ENCODE peak calls at places on chromosomes 13 and 19, in five cellular contexts. P, R, G, Y and L are unnamed samples.

GRCh38 chr13:109096101-109096500 is 466.7 kb downstream of the MYO16 start:
- DNase-seq in P (no peak), G (no peak), Y (no peak), R (no peak), L (no peak)

GRCh38 chr19:54430306-54431254 is 15.3 kb downstream of the TTYH1 start:
- DNase-seq in Y (no peak), P (no peak), G (no peak), R (peak), L (peak)

GRCh38 chr19:11560404-11560988 is 1.5 kb upstream of the ELOF1 start:
- DNase-seq in P (peak), G (peak), Y (no peak), R (peak), L (peak)

GRCh38 chr19:35222373-35223005 is 6.0 kb downstream of the FAM187B start:
- DNase-seq in Y (no peak), P (no peak), G (no peak), R (no peak), L (no peak)

GRCh38 chr13:24203726-24204295 is 43.3 kb downstream of the SPATA13 start:
- DNase-seq in R (no peak), G (no peak), Y (no peak), P (no peak), L (no peak)

GRCh38 chr13:28820099-28821051 is at the start of gene MTUS2:
- DNase-seq in R (no peak), Y (no peak), P (no peak), G (no peak), L (peak)

GRCh38 chr19:6060600-6061391 is 49.5 kb downstream of the RFX2 start:
- DNase-seq in Y (no peak), P (no peak), G (no peak), R (no peak), L (peak)

GRCh38 chr19:43439183-43440063 is 24.7 kb downstream of the TEX101 start:
- DNase-seq in P (no peak), R (peak), G (peak), Y (no peak), L (no peak)

GRCh38 chr19:34173145-34173956 is 1.0 kb downstream of the LSM14A start:
- DNase-seq in Y (peak), G (peak), P (no peak), R (peak), L (peak)

GRCh38 chr13:72696590-72696989 is 30.8 kb downstream of the MZT1 start:
- DNase-seq in G (no peak), R (peak), P (no peak), Y (no peak), L (no peak)

GRCh38 chr13:28421674-28422410 is 73.1 kb downstream of the FLT1 start:
- DNase-seq in R (no peak), P (no peak), Y (no peak), G (no peak), L (no peak)

GRCh38 chr19:40702337-40703012 is 12.0 kb upstream of the NUMBL start:
- DNase-seq in P (no peak), R (peak), G (peak), Y (no peak), L (peak)

GRCh38 chr13:40438999-40439797 is 227.2 kb downstream of the FOXO1 start:
- DNase-seq in Y (no peak), G (no peak), P (no peak), R (no peak), L (no peak)

GRCh38 chr19:45113628-45114027 is 20.6 kb downstream of the PPP1R37 start:
- DNase-seq in R (no peak), P (no peak), Y (no peak), G (peak), L (no peak)

GRCh38 chr13:106373304-106373988 is 162.0 kb downstream of the EFNB2 start:
- DNase-seq in R (no peak), P (no peak), Y (no peak), G (no peak), L (no peak)

GRCh38 chr19:29687897-29688728 is 22.9 kb downstream of the PLEKHF1 start:
- DNase-seq in P (no peak), G (no peak), Y (no peak), R (peak), L (peak)

GRCh38 chr19:35742121-35742724 is at the start of gene IGFLR1:
- DNase-seq in G (no peak), P (peak), Y (no peak), R (no peak), L (no peak)

GRCh38 chr13:114152285-114152645 is 19.8 kb upstream of the RASA3 start:
- DNase-seq in R (no peak), P (no peak), Y (no peak), G (no peak), L (no peak)

GRCh38 chr13:37695200-37695599 is 96.6 kb upstream of the POSTN start:
- DNase-seq in R (no peak), P (no peak), Y (no peak), G (no peak), L (no peak)

GRCh38 chr13:109869312-109870237 is 83.2 kb upstream of the IRS2 start:
- DNase-seq in R (peak), G (no peak), Y (no peak), P (no peak), L (no peak)

GRCh38 chr13:97125810-97126738 is 96.1 kb upstream of the MBNL2 start:
- DNase-seq in P (peak), R (no peak), Y (no peak), G (no peak), L (no peak)

GRCh38 chr19:53969366-53969765 is 6.6 kb downstream of the CACNG8 start:
- DNase-seq in P (no peak), G (no peak), Y (no peak), R (no peak), L (no peak)

GRCh38 chr19:35350591-35350990 is 2.9 kb downstream of the FFAR1 start:
- DNase-seq in G (no peak), R (no peak), Y (no peak), P (no peak), L (no peak)

GRCh38 chr13:98466634-98467236 is 110.2 kb downstream of the STK24 start:
- DNase-seq in G (peak), R (peak), P (no peak), Y (no peak), L (peak)

DNA sequence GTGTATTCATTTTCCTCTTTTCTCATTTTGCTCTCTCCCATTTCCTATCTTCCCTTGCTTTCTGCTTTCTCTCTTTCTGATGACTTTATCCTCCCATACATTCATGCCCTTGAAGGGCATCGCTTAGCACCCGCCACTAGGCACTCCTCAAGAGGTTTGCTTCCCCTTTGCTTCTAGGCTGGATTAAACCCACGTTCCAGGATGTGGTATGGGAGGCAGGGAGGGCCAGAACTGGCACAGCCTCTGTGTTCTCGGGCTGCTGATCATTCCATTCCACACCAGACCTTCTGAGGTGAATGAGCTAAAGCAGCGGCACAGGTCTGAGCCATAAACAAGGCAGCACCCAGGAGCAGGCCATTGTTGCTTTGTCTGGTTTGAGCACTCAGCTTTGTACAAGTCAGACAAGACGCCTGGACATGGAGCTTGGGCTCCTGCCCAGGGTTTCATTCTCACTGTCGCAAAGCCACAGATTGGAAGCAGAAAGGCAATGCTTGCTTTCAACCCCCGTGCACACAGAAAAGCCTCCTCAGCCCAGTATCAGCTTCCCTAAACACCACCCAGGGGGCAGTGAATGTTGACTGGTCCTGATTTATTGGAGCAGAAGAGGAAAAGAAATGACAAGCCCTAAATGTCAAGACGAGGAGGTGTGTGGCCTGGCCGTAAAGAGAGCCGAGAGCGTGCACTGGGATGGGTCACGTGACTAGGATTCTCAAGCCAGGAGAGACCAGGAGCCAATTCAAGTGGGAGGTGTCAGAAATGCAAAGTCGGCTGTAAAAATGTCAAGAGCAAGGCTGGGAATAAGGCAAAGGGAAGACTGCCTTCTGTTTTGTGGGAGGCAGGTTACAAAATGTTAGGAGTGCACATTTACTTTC is 218.0 kb upstream of the SERP2 start:
- DNase-seq in Y (no peak), G (no peak), R (no peak), P (no peak), L (peak)
- TF ChIP-seq HDAC2 in Y (no peak), G (no peak), R (no peak), P (no peak), L (no peak)

GRCh38 chr13:33554919-33555791 is 262.8 kb upstream of the RFC3 start:
- DNase-seq in P (no peak), R (no peak), Y (no peak), G (no peak), L (no peak)

GRCh38 chr13:33547035-33547434 is 261.5 kb upstream of the STARD13 start:
- DNase-seq in R (no peak), Y (no peak), G (no peak), P (no peak), L (no peak)

GRCh38 chr13:33548065-33548464 is 262.5 kb upstream of the STARD13 start:
- DNase-seq in P (no peak), Y (no peak), G (no peak), R (no peak), L (no peak)

GRCh38 chr13:33545492-33545891 is 259.9 kb upstream of the STARD13 start:
- DNase-seq in P (no peak), Y (no peak), G (no peak), R (no peak), L (no peak)

GRCh38 chr13:33550885-33551284 is 265.3 kb upstream of the STARD13 start:
- DNase-seq in P (no peak), Y (no peak), R (no peak), G (no peak), L (no peak)
- TF ChIP-seq HDAC2 in P (no peak), Y (no peak), R (no peak), G (no peak), L (no peak)

GRCh38 chr13:30622551-30622950 is 4.8 kb downstream of the USPL1 start:
- DNase-seq in P (no peak), Y (no peak), R (no peak), G (no peak), L (no peak)

GRCh38 chr13:30618938-30619289 is 1.2 kb downstream of the USPL1 start:
- DNase-seq in P (no peak), Y (no peak), R (no peak), G (no peak), L (no peak)

GRCh38 chr13:30619731-30620130 is 2.0 kb downstream of the USPL1 start:
- DNase-seq in R (no peak), Y (no peak), P (no peak), G (peak), L (no peak)

GRCh38 chr13:30618186-30618937 is 642 bp downstream of the USPL1 start:
- DNase-seq in R (no peak), G (peak), Y (no peak), P (no peak), L (peak)

DNA sequence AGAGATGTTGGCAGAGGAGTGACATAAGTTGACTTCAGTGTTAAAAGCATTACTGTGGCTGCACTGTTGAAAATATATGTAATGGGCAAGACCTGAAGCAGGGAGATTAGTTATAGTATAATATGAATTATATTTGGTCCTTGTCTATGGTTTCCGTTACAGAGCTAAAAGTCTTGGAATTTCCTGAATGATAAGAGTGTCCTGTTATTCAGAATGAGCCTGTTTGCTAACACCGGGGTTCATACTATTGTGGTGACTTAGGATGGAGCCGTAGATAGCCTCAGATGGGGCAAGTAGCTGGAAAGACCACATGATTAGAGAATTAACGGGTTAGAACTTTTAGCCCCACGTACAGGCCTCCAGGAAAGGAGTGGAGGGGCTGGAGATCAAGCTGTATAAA is 5.7 kb downstream of the USPL1 start:
- DNase-seq in P (no peak), R (no peak), Y (no peak), G (no peak), L (no peak)
- TF ChIP-seq HDAC2 in P (no peak), R (no peak), Y (no peak), G (no peak), L (no peak)

GRCh38 chr19:17209126-17210036 is 5.8 kb upstream of the USE1 start:
- DNase-seq in G (no peak), Y (peak), R (peak), P (no peak), L (peak)
- TF ChIP-seq HDAC2 in G (no peak), Y (no peak), R (no peak), P (no peak), L (no peak)

GRCh38 chr19:2462635-2463421 is 6.1 kb upstream of the LMNB2 start:
- DNase-seq in G (peak), R (peak), Y (peak), P (no peak), L (no peak)
- TF ChIP-seq HDAC2 in G (peak), R (no peak), Y (peak), P (no peak), L (no peak)

GRCh38 chr19:15372891-15373301 is 6.7 kb downstream of the AKAP8 start:
- DNase-seq in P (no peak), R (no peak), G (no peak), Y (no peak), L (no peak)
- TF ChIP-seq HDAC2 in P (no peak), R (no peak), G (no peak), Y (no peak), L (no peak)

DNA sequence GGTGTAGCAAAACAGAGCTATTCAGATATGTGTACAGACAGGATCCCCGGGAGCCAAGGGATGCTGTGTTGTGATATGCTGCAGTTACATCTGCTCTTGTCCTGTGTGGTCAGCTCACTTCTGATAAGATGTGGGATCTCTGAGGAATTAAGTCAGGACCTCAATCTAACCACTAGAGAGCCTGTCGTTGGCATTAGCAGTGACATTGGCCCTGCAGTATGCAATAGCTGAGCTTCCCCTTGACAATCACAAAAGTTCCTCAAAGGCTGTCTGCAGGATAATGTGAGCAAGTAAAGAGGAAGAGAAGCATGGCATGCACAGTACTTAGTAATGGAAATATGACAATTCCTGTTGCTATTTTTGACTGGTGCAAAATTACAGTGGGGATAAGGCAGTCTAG is 203.4 kb upstream of the MIR17HG start:
- DNase-seq in R (no peak), G (no peak), P (no peak), Y (no peak), L (no peak)
- TF ChIP-seq HDAC2 in R (no peak), G (no peak), P (no peak), Y (no peak), L (no peak)

GRCh38 chr13:52165410-52165809 is 6.0 kb upstream of the NEK3 start:
- DNase-seq in R (no peak), Y (no peak), P (no peak), G (no peak), L (no peak)

GRCh38 chr13:52164989-52165388 is 5.6 kb upstream of the NEK3 start:
- DNase-seq in P (no peak), Y (no peak), G (no peak), R (no peak), L (no peak)

GRCh38 chr13:52161193-52161646 is 1.8 kb upstream of the NEK3 start:
- DNase-seq in Y (no peak), P (no peak), R (no peak), G (peak), L (no peak)

GRCh38 chr13:52160053-52160452 is 656 bp upstream of the NEK3 start:
- DNase-seq in G (no peak), Y (no peak), R (no peak), P (no peak), L (no peak)

GRCh38 chr13:52162279-52163101 is 3.1 kb upstream of the NEK3 start:
- DNase-seq in Y (no peak), R (no peak), G (peak), P (no peak), L (no peak)
- TF ChIP-seq HDAC2 in Y (no peak), R (no peak), G (peak), P (no peak), L (no peak)

DNA sequence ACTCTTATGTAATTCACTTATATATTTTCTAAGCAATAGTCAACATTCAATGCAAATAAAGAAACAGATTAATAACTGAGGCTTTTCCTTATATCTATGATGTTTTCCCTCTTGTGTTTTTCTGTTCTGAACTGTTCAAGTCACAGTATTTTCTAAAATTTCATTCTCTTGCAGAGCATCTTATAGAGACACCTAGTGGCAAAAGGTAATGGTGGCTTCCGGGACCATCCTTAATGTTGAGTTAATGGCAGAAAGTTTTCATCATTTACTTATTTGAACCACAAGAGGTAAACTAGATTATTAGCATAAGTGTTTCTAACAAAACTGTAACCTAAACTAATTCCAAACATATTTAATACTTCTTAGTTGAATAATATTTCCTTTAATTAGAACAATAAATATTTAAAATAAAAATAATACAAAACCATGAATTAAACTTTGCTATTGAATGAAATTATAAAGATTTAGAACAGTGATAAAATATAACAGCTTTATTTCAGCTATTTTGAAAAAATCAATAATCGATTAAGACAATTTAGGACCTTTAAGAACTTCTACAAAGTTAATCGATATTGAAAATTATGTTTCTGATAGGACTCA is 1.7 kb upstream of the SLITRK5 start:
- DNase-seq in P (no peak), G (peak), Y (no peak), R (peak), L (no peak)
- TF ChIP-seq HDAC2 in P (no peak), G (no peak), Y (no peak), R (no peak), L (no peak)

DNA sequence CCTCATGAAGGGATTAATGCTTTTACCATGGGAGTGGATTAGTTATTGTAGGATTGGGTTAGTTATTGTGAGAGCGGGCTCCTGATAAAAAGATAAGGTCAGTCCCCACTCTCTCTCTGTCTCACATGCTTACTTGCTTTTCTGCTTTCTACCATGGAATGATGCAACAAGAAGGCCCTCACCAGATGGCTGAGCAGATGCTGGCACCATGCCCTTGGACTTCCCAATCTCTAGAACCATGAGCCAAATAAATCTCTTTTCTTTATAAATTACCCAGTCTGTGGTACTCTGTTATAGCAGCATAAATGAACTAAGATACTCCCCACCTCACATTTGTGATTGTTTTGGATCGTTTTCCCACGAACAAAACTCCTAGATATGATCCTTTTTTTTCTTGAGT is 353.8 kb downstream of the DNAJC15 start:
- DNase-seq in P (no peak), R (no peak), Y (no peak), G (no peak), L (no peak)
- TF ChIP-seq HDAC2 in P (no peak), R (no peak), Y (no peak), G (no peak), L (no peak)